ENCODE peak calls at places on chromosomes 5 and 9, in five cellular contexts. R is kidney epithelial cell, J is body of pancreas, K is Calu3, Z is MCF 10A. N is an unnamed sample.

GRCh38 chr5:111806753-111807152 is 49.8 kb upstream of the NREP start:
- DNase-seq in R (no peak), J (no peak), K (no peak), Z (no peak), N (no peak)

GRCh38 chr5:89105836-89106235 is 222.9 kb upstream of the MEF2C start:
- DNase-seq in R (no peak), J (no peak), K (no peak), Z (no peak), N (no peak)

GRCh38 chr5:107284822-107285510 is 385.8 kb downstream of the EFNA5 start:
- DNase-seq in R (peak), J (peak), K (peak), Z (peak), N (no peak)

GRCh38 chr9:130453487-130453886 is 8.7 kb downstream of the ASS1 start:
- DNase-seq in R (peak), J (peak), K (peak), Z (peak), N (no peak)

GRCh38 chr5:72402959-72403628 is 82.9 kb downstream of the PTCD2 start:
- DNase-seq in R (no peak), J (no peak), K (peak), Z (no peak), N (no peak)

GRCh38 chr5:122723606-122724352 is 51.1 kb upstream of the SNX2 start:
- DNase-seq in R (no peak), J (no peak), K (no peak), Z (peak), N (no peak)

GRCh38 chr9:91056917-91057316 is 255.3 kb downstream of the SYK start:
- DNase-seq in R (no peak), J (no peak), K (no peak), Z (peak), N (no peak)

GRCh38 chr9:114889802-114890224 is 40.6 kb downstream of the TNFSF8 start:
- DNase-seq in R (no peak), J (no peak), K (no peak), Z (no peak), N (no peak)

GRCh38 chr5:143016777-143017374 is 246.7 kb downstream of the ARHGAP26 start:
- DNase-seq in R (no peak), J (peak), K (peak), Z (peak), N (no peak)

GRCh38 chr9:135833864-135834263 is 73.5 kb downstream of the CAMSAP1 start:
- DNase-seq in R (no peak), J (no peak), K (no peak), Z (no peak), N (no peak)

GRCh38 chr5:75340714-75341478 is 3.9 kb downstream of the HMGCR start:
- DNase-seq in R (no peak), J (no peak), K (no peak), Z (peak), N (no peak)

DNA sequence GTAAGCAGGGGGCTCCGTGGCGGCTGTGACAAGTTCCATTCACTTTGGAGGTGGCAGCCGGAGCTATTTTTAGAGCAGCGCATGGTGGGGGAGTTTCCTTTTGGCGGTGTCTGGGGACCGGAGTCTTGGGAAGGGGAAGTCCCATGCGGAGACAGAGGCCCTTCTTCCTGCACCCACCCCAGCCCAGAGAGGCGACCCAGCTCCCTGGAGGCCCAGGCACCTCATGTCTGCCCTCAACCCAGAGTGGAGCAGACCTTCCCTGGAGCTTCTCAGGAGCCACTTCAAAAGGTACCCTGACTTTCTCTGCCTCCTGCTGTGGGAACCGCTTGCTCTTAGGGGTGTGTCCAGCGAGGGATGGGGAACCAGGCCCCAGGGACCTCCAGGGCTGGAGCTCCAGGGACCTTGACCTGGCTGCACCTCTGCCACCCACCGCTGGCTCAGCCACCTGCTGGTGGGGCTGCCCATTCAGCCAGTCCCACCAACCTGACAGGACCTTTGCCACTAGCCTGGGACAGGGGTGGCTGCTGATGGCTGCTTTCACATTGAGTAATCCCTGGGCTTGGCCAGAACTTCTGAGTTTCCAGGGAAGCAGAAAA is 34.1 kb downstream of the NEK6 start:
- DNase-seq in R (no peak), J (peak), K (no peak), Z (no peak), N (peak)
- TF ChIP-seq CTCF in R (no peak), J (no peak), K (no peak), Z (no peak), N (no peak)

GRCh38 chr9:14769235-14769580 is 46.7 kb upstream of the CER1 start:
- DNase-seq in R (no peak), J (no peak), K (peak), Z (peak), N (no peak)

GRCh38 chr9:14766299-14766698 is 43.8 kb upstream of the CER1 start:
- DNase-seq in R (no peak), J (no peak), K (no peak), Z (no peak), N (no peak)

GRCh38 chr9:14770592-14770991 is 48.1 kb upstream of the CER1 start:
- DNase-seq in R (no peak), J (no peak), K (no peak), Z (no peak), N (no peak)

GRCh38 chr9:14768561-14769234 is 46.2 kb upstream of the CER1 start:
- DNase-seq in R (peak), J (peak), K (peak), Z (peak), N (no peak)
- TF ChIP-seq CTCF in R (peak), J (peak), K (peak), Z (peak), N (peak)

GRCh38 chr5:155906046-155906445 is 420.9 kb upstream of the SGCD start:
- DNase-seq in R (no peak), J (no peak), K (no peak), Z (no peak), N (no peak)
- TF ChIP-seq CTCF in R (no peak), J (no peak), K (no peak), Z (no peak), N (no peak)

GRCh38 chr5:3509290-3509689 is 86.3 kb upstream of the IRX1 start:
- DNase-seq in R (no peak), J (no peak), K (no peak), Z (peak), N (no peak)
- TF ChIP-seq CTCF in R (no peak), J (no peak), K (no peak), Z (no peak), N (no peak)

DNA sequence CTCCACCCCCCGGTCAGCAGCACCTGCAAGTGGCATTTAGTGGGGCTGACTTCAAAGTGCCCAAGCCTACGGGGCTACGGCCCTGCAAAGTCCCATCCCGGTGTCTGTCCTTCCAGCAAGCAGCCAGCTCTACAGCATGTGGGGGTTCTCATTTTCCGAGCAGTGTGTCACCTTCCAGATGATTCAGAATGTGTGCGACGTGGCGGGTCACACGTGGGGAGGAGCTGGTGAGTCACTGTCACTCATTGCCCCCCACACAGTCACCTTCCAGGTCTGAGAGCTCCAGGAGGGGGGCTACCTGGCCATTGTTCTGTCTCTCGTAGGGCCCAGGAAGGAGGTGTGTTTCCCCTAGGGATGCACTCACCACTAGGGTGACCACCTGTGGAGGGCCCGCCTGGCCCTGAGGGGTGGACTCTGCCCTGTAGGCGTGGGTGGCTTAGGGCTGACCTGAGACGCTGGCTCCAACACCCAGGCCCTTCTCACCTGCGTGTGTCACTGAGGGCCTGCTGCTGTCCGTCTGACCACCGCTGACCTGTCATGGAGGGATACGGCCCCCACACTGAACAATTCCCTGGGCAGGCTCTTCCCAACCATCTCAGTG is 70.2 kb downstream of the SEMA4D start:
- DNase-seq in R (no peak), J (no peak), K (no peak), Z (no peak), N (no peak)
- TF ChIP-seq CTCF in R (no peak), J (no peak), K (no peak), Z (no peak), N (no peak)

GRCh38 chr5:149931992-149932436 is 12.6 kb downstream of the PDE6A start:
- DNase-seq in R (no peak), J (no peak), K (no peak), Z (no peak), N (no peak)
- TF ChIP-seq CTCF in R (no peak), J (no peak), K (no peak), Z (no peak), N (no peak)

GRCh38 chr9:124860582-124861341 is 995 bp downstream of the RPL35 start:
- DNase-seq in R (no peak), J (no peak), K (no peak), Z (no peak), N (no peak)

GRCh38 chr9:124855944-124856773 is 2.9 kb downstream of the WDR38 start:
- DNase-seq in R (no peak), J (no peak), K (peak), Z (peak), N (no peak)

GRCh38 chr9:124857533-124858162 is 4.1 kb downstream of the RPL35 start:
- DNase-seq in R (no peak), J (no peak), K (no peak), Z (no peak), N (no peak)

GRCh38 chr9:124859803-124860581 is 1.8 kb downstream of the RPL35 start:
- DNase-seq in R (no peak), J (no peak), K (no peak), Z (no peak), N (no peak)

GRCh38 chr9:124858330-124859046 is 3.3 kb downstream of the RPL35 start:
- DNase-seq in R (no peak), J (no peak), K (no peak), Z (no peak), N (no peak)
- TF ChIP-seq CTCF in R (no peak), J (no peak), K (no peak), Z (no peak), N (no peak)